ENCODE peak calls at places on chromosome 16, in nine cellular contexts. S, Z, R, A, D, J, H, M and K are unnamed samples.

GRCh38 chr16:51222016-51222415 is 70.9 kb upstream of the SALL1 start:
- DNase-seq in S (no peak), Z (no peak), R (no peak), A (no peak), D (no peak), J (no peak), H (no peak), M (no peak), K (no peak)

GRCh38 chr16:29743827-29744531 is 1.8 kb downstream of the C16orf54 start:
- DNase-seq in S (no peak), Z (peak), R (no peak), A (no peak), D (no peak), J (no peak), H (no peak), M (no peak), K (no peak)

GRCh38 chr16:12010388-12011251 is 34.1 kb downstream of the SNX29 start:
- DNase-seq in S (no peak), Z (no peak), R (no peak), A (no peak), D (no peak), J (no peak), H (no peak), M (no peak), K (no peak)

GRCh38 chr16:10878644-10879498 is 1.9 kb downstream of the CIITA start:
- DNase-seq in S (no peak), Z (peak), R (no peak), A (peak), D (peak), J (no peak), H (no peak), M (peak), K (peak)

GRCh38 chr16:82329504-82330192 is 159.6 kb upstream of the MPHOSPH6 start:
- DNase-seq in S (no peak), Z (no peak), R (peak), A (no peak), D (no peak), J (peak), H (no peak), M (no peak), K (no peak)

GRCh38 chr16:47461598-47462266 is 601 bp downstream of the PHKB start:
- DNase-seq in S (no peak), Z (peak), R (no peak), A (peak), D (peak), J (peak), H (peak), M (peak), K (peak)

GRCh38 chr16:11964761-11965539 is at the start of gene TNFRSF17:
- DNase-seq in S (no peak), Z (no peak), R (no peak), A (no peak), D (no peak), J (peak), H (no peak), M (peak), K (no peak)

GRCh38 chr16:74605746-74606520 is 981 bp downstream of the GLG1 start:
- DNase-seq in S (no peak), Z (no peak), R (no peak), A (no peak), D (no peak), J (no peak), H (no peak), M (no peak), K (no peak)

GRCh38 chr16:30948956-30949654 is at the start of gene ORAI3:
- DNase-seq in S (peak), Z (peak), R (peak), A (peak), D (peak), J (peak), H (peak), M (peak), K (peak)

GRCh38 chr16:82899731-82900454 is 273.1 kb downstream of the CDH13 start:
- DNase-seq in S (no peak), Z (no peak), R (no peak), A (no peak), D (no peak), J (no peak), H (no peak), M (no peak), K (no peak)

GRCh38 chr16:88973415-88974050 is 3.5 kb downstream of the CBFA2T3 start:
- DNase-seq in S (no peak), Z (no peak), R (no peak), A (no peak), D (no peak), J (no peak), H (no peak), M (no peak), K (no peak)

GRCh38 chr16:57048095-57048494 is 44.3 kb upstream of the CPNE2 start:
- DNase-seq in S (no peak), Z (no peak), R (no peak), A (no peak), D (no peak), J (no peak), H (no peak), M (no peak), K (no peak)

GRCh38 chr16:86590501-86591144 is 12.3 kb downstream of the FOXL1 start:
- DNase-seq in S (no peak), Z (no peak), R (no peak), A (no peak), D (peak), J (no peak), H (no peak), M (no peak), K (peak)

GRCh38 chr16:7976125-7976524 is 614.2 kb downstream of the TMEM114 start:
- DNase-seq in S (no peak), Z (no peak), R (no peak), A (no peak), D (no peak), J (no peak), H (no peak), M (no peak), K (no peak)

GRCh38 chr16:84464116-84464515 is 40.3 kb downstream of the MEAK7 start:
- DNase-seq in S (no peak), Z (no peak), R (no peak), A (no peak), D (no peak), J (no peak), H (no peak), M (no peak), K (no peak)

GRCh38 chr16:877242-878065 is 76.9 kb upstream of the GNG13 start:
- DNase-seq in S (no peak), Z (no peak), R (no peak), A (no peak), D (no peak), J (no peak), H (no peak), M (no peak), K (no peak)

GRCh38 chr16:55273356-55273755 is 50.6 kb upstream of the IRX6 start:
- DNase-seq in S (no peak), Z (no peak), R (no peak), A (no peak), D (no peak), J (no peak), H (no peak), M (no peak), K (no peak)

GRCh38 chr16:6967796-6968195 is 364.8 kb upstream of the RBFOX1 start:
- DNase-seq in S (no peak), Z (no peak), R (no peak), A (no peak), D (no peak), J (no peak), H (no peak), M (no peak), K (no peak)

GRCh38 chr16:11240636-11241473 is 15.1 kb downstream of the SOCS1 start:
- DNase-seq in S (no peak), Z (peak), R (no peak), A (no peak), D (no peak), J (peak), H (no peak), M (no peak), K (no peak)

GRCh38 chr16:14325921-14326401 is 254.8 kb downstream of the MRTFB start:
- DNase-seq in S (no peak), Z (no peak), R (no peak), A (no peak), D (no peak), J (peak), H (no peak), M (no peak), K (no peak)

GRCh38 chr16:88591577-88592021 is 21.4 kb downstream of the ZC3H18 start:
- DNase-seq in S (no peak), Z (peak), R (no peak), A (peak), D (no peak), J (no peak), H (no peak), M (peak), K (no peak)

GRCh38 chr16:87550510-87550961 is 51.8 kb upstream of the JPH3 start:
- DNase-seq in S (peak), Z (peak), R (peak), A (peak), D (no peak), J (no peak), H (peak), M (peak), K (no peak)

GRCh38 chr16:86307518-86307903 is 202.8 kb upstream of the FOXF1 start:
- DNase-seq in S (no peak), Z (no peak), R (no peak), A (no peak), D (peak), J (no peak), H (no peak), M (no peak), K (peak)

GRCh38 chr16:56891685-56892084 is 26.7 kb downstream of the SLC12A3 start:
- DNase-seq in S (no peak), Z (no peak), R (no peak), A (no peak), D (no peak), J (no peak), H (no peak), M (no peak), K (no peak)

GRCh38 chr16:57273359-57273758 is 11.1 kb downstream of the PLLP start:
- DNase-seq in S (no peak), Z (no peak), R (no peak), A (no peak), D (no peak), J (no peak), H (no peak), M (no peak), K (no peak)

GRCh38 chr16:67860589-67861398 is 12.1 kb upstream of the EDC4 start:
- DNase-seq in S (no peak), Z (no peak), R (no peak), A (no peak), D (no peak), J (no peak), H (no peak), M (no peak), K (no peak)